ENCODE peak calls at places on chromosomes 6 and 20, in six cellular contexts. Y is HCT116, X is H1, J is K562, U is GM12878, I is HepG2. H is an unnamed sample.
A peak's percentile ranks its signal among the peaks of the same experiment; 100 is the strongest.

GRCh38 chr20:43925215-43925614 is 10.6 kb downstream of the TOX2 start:
- DNase-seq in U (peak; percentile 34), J (no peak), Y (no peak), I (no peak), X (no peak), H (no peak)

GRCh38 chr6:133752129-133752528 is 136.8 kb upstream of the TCF21 start:
- DNase-seq in X (no peak), U (no peak), J (no peak), Y (no peak), I (no peak), H (no peak)

GRCh38 chr6:47407295-47408281 is 70.0 kb upstream of the CD2AP start:
- DNase-seq in I (no peak), X (no peak), U (no peak), Y (no peak), J (no peak), H (no peak)

GRCh38 chr6:47301441-47301840 is 8.3 kb downstream of the TNFRSF21 start:
- DNase-seq in Y (no peak), J (no peak), U (no peak), X (no peak), I (no peak), H (no peak)

GRCh38 chr20:61805365-61805764 is 260.3 kb downstream of the TAF4 start:
- DNase-seq in U (no peak), I (no peak), X (no peak), J (no peak), Y (no peak), H (no peak)

GRCh38 chr6:70813885-70814284 is 143.0 kb downstream of the B3GAT2 start:
- DNase-seq in U (no peak), X (no peak), I (no peak), Y (no peak), J (no peak), H (no peak)

GRCh38 chr20:62402456-62402855 is 4.6 kb downstream of the CABLES2 start:
- DNase-seq in Y (no peak), U (no peak), J (no peak), I (no peak), X (no peak), H (no peak)

GRCh38 chr20:4220352-4220751 is 205.0 kb upstream of the RNF24 start:
- DNase-seq in I (no peak), X (no peak), U (no peak), Y (no peak), J (no peak), H (no peak)

GRCh38 chr6:154909821-154910220 is 85.3 kb upstream of the TIAM2 start:
- DNase-seq in I (no peak), Y (no peak), U (no peak), X (no peak), J (no peak), H (no peak)

GRCh38 chr6:116371384-116372209 is 850 bp downstream of the DSE start:
- DNase-seq in X (peak; percentile 83), Y (peak; percentile 42), I (no peak), U (no peak), J (no peak), H (peak; percentile 54)

GRCh38 chr20:8662433-8662954 is 406.4 kb upstream of the PLCB4 start:
- DNase-seq in I (no peak), J (no peak), X (no peak), U (no peak), Y (no peak), H (no peak)

GRCh38 chr6:3267162-3267561 is 8.4 kb downstream of the PSMG4 start:
- DNase-seq in X (no peak), Y (no peak), U (no peak), I (no peak), J (no peak), H (no peak)

GRCh38 chr6:45555981-45556771 is 178.4 kb upstream of the SUPT3H start:
- DNase-seq in Y (no peak), U (no peak), J (no peak), I (peak; percentile 8), X (no peak), H (no peak)

GRCh38 chr20:1804129-1804503 is 91.1 kb upstream of the SIRPA start:
- DNase-seq in I (no peak), Y (no peak), U (no peak), X (no peak), J (no peak), H (no peak)

GRCh38 chr20:53677447-53678314 is 84.0 kb upstream of the ZNF217 start:
- DNase-seq in J (peak; percentile 90), U (no peak), I (peak; percentile 92), Y (no peak), X (no peak), H (peak; percentile 25)

GRCh38 chr6:9504191-9504590 is 910.7 kb downstream of the TFAP2A start:
- DNase-seq in U (no peak), Y (no peak), X (no peak), J (no peak), I (no peak), H (no peak)
- H3K9ac ChIP-seq in U (no peak overlapping the region), Y (no peak overlapping the region), X (no peak overlapping the region), J (no peak overlapping the region), I (no peak overlapping the region), H (no peak overlapping the region)

GRCh38 chr6:32969685-32970412 is 1.5 kb downstream of the BRD2 start:
- DNase-seq in J (peak; percentile 93), Y (peak; percentile 82), X (no peak), U (no peak), I (peak; percentile 83), H (no peak)

GRCh38 chr6:32970413-32971244 is 2.2 kb downstream of the BRD2 start:
- DNase-seq in U (peak; percentile 61), I (peak; percentile 77), J (peak; percentile 93), Y (peak; percentile 60), X (peak; percentile 87), H (no peak)

GRCh38 chr6:32967151-32968091 is 973 bp upstream of the BRD2 start:
- DNase-seq in J (peak; percentile 90), X (peak; percentile 44), I (peak; percentile 87), Y (peak; percentile 73), U (no peak), H (no peak)

GRCh38 chr6:32968093-32968769 is at the start of gene BRD2:
- DNase-seq in I (peak; percentile 98), J (peak; percentile 99), Y (peak; percentile 93), X (peak; percentile 94), U (peak; percentile 93), H (peak; percentile 86)

DNA sequence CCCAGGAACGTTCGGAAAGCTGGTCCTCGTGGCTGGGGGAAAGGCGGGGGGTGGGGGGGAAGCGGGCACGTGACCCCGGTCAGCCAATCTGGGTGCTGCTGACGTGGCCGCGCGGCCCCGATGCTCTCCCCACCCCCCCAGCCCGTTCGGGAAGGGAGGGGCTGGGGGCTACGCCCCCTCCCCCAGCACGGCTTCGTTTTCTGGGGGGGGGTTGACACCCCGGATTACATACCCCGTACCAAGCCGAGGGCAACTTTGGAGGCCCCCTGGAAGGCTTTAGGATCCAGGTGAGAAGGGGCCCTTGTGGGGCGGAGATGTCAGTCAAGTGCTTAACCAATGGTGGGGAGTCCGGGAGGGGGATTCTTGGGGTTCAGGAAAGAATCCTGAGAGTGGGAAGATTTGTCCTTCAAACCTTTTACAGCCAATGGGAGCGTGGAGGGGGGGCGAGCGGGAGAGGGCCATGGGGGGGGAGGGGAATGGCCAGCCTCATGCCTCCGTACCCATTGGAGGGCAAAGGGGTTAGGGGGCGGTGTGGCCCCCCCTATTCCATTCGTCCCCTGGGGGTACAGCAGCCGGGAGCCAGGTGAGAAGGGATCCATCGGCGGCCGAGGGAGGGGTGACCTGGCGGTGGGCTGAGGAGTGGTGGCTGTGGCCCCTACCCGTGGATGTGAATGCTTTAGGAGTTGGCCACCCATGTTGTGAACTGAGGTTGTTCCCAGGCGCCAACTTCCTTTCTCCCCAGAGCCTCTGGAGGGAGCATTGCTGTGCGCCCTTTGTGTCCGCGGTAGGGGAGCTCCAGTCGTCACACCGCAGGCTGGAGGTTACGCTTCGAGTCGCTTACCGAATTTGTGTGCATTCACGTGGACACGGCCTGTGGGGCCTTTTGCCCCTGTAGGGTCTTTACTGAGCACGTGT is 633 bp downstream of the BRD2 start:
- DNase-seq in Y (peak; percentile 57), I (peak; percentile 95), U (no peak), X (peak; percentile 87), J (peak; percentile 94), H (peak; percentile 71)
- TF ChIP-seq ZNF274 in Y (no peak), I (peak; percentile 21), U (no peak), X (no peak), J (no peak), H (no peak)

DNA sequence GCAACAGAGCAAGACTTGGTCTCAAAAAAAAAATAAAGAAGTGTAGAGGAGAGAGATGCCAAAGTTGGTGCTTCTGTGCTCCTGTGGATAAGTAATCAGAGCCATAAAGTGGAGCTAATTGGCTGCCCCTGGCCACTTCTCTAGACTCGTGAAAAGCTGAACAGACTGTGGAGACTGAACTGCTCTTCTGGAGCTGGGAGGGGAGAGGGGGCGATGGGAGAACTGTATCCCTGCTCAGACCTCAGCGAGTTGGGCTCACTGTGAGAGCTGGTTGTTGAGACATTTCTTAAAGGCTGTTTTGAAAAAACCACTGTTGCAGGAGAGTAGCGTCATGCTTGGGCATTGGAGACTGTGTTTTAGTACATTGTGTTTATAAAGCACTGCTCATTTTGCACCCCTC is 125.7 kb downstream of the TCP11 start:
- DNase-seq in I (no peak), Y (no peak), U (no peak), J (no peak), X (peak; percentile 29), H (no peak)
- H3K9ac ChIP-seq in I (no peak overlapping the region), Y (no peak overlapping the region), U (no peak overlapping the region), J (no peak overlapping the region), X (no peak overlapping the region), H (no peak overlapping the region)

GRCh38 chr6:25512560-25512959 is 139.5 kb upstream of the SCGN start:
- DNase-seq in I (no peak), U (no peak), Y (no peak), X (no peak), J (no peak), H (no peak)
- TF ChIP-seq ZNF274 in I (no peak), U (no peak), Y (no peak), X (no peak), J (no peak), H (no peak)

GRCh38 chr6:113376847-113377165 is 480.3 kb upstream of the MARCKS start:
- DNase-seq in X (no peak), I (no peak), U (no peak), J (no peak), Y (no peak), H (no peak)
- H3K9ac ChIP-seq in X (no peak overlapping the region), I (no peak overlapping the region), U (no peak overlapping the region), J (no peak overlapping the region), Y (no peak overlapping the region), H (no peak overlapping the region)